ENCODE peak calls at places on chromosomes 6 and 20, in ten cellular contexts. One of them, this sample, is unnamed.
A peak's percentile ranks its signal among the peaks of the same experiment; 100 is the strongest.

GRCh38 chr20:58099956-58100730 is 128.3 kb downstream of the ANKRD60 start:
- DNase-seq in sciatic nerve: no peak
- DNase-seq in right cardiac atrium: no peak
- DNase-seq in activated CD4-positive, alpha-beta T cell treated with anti-CD3 and anti-CD28 coated beads, Interleukin-2, amount 10 ng/mL, durations not matched to agents 7 days and 5 days: no peak
- DNase-seq in SHP77: no peak
- DNase-seq in CMK: no peak
- DNase-seq in D721Med: no peak
- DNase-seq in EL: no peak
- DNase-seq in upper lobe of right lung: no peak
- DNase-seq in GM13977: no peak
- DNase-seq in this sample: no peak

GRCh38 chr6:56400273-56400672 is 152.9 kb upstream of the COL21A1 start:
- DNase-seq in EL: no peak
- DNase-seq in activated CD4-positive, alpha-beta T cell treated with anti-CD3 and anti-CD28 coated beads, Interleukin-2, amount 10 ng/mL, durations not matched to agents 7 days and 5 days: no peak
- DNase-seq in CMK: no peak
- DNase-seq in SHP77: peak; percentile 24
- DNase-seq in right cardiac atrium: no peak
- DNase-seq in GM13977: no peak
- DNase-seq in sciatic nerve: no peak
- DNase-seq in upper lobe of right lung: no peak
- DNase-seq in D721Med: no peak
- DNase-seq in this sample: no peak

GRCh38 chr6:4687989-4688947 is 87.9 kb upstream of the CDYL start:
- DNase-seq in activated CD4-positive, alpha-beta T cell treated with anti-CD3 and anti-CD28 coated beads, Interleukin-2, amount 10 ng/mL, durations not matched to agents 7 days and 5 days: no peak
- DNase-seq in SHP77: no peak
- DNase-seq in GM13977: no peak
- DNase-seq in D721Med: no peak
- DNase-seq in right cardiac atrium: no peak
- DNase-seq in EL: peak; percentile 81
- DNase-seq in CMK: no peak
- DNase-seq in sciatic nerve: no peak
- DNase-seq in upper lobe of right lung: no peak
- DNase-seq in this sample: no peak

GRCh38 chr20:43947316-43947710 is 32.7 kb downstream of the TOX2 start:
- DNase-seq in right cardiac atrium: no peak
- DNase-seq in activated CD4-positive, alpha-beta T cell treated with anti-CD3 and anti-CD28 coated beads, Interleukin-2, amount 10 ng/mL, durations not matched to agents 7 days and 5 days: no peak
- DNase-seq in D721Med: no peak
- DNase-seq in upper lobe of right lung: no peak
- DNase-seq in CMK: no peak
- DNase-seq in sciatic nerve: no peak
- DNase-seq in EL: no peak
- DNase-seq in GM13977: no peak
- DNase-seq in SHP77: no peak
- DNase-seq in this sample: no peak

GRCh38 chr20:63933646-63934045 is 22.6 kb downstream of the UCKL1 start:
- DNase-seq in SHP77: no peak
- DNase-seq in CMK: no peak
- DNase-seq in right cardiac atrium: no peak
- DNase-seq in EL: no peak
- DNase-seq in D721Med: no peak
- DNase-seq in GM13977: no peak
- DNase-seq in activated CD4-positive, alpha-beta T cell treated with anti-CD3 and anti-CD28 coated beads, Interleukin-2, amount 10 ng/mL, durations not matched to agents 7 days and 5 days: no peak
- DNase-seq in upper lobe of right lung: no peak
- DNase-seq in sciatic nerve: no peak
- DNase-seq in this sample: no peak

GRCh38 chr6:47071681-47072080 is 29.5 kb upstream of the ADGRF1 start:
- DNase-seq in SHP77: no peak
- DNase-seq in sciatic nerve: no peak
- DNase-seq in EL: no peak
- DNase-seq in CMK: no peak
- DNase-seq in upper lobe of right lung: no peak
- DNase-seq in GM13977: no peak
- DNase-seq in D721Med: peak; percentile 35
- DNase-seq in right cardiac atrium: no peak
- DNase-seq in activated CD4-positive, alpha-beta T cell treated with anti-CD3 and anti-CD28 coated beads, Interleukin-2, amount 10 ng/mL, durations not matched to agents 7 days and 5 days: no peak
- DNase-seq in this sample: no peak

GRCh38 chr6:111987295-111987694 is 66.6 kb upstream of the CCN6 start:
- DNase-seq in CMK: no peak
- DNase-seq in EL: no peak
- DNase-seq in right cardiac atrium: no peak
- DNase-seq in activated CD4-positive, alpha-beta T cell treated with anti-CD3 and anti-CD28 coated beads, Interleukin-2, amount 10 ng/mL, durations not matched to agents 7 days and 5 days: no peak
- DNase-seq in D721Med: no peak
- DNase-seq in upper lobe of right lung: no peak
- DNase-seq in SHP77: no peak
- DNase-seq in GM13977: no peak
- DNase-seq in sciatic nerve: no peak
- DNase-seq in this sample: no peak

GRCh38 chr20:24773751-24774201 is 175.3 kb upstream of the CST7 start:
- DNase-seq in EL: peak; percentile 80
- DNase-seq in SHP77: no peak
- DNase-seq in GM13977: peak; percentile 48
- DNase-seq in activated CD4-positive, alpha-beta T cell treated with anti-CD3 and anti-CD28 coated beads, Interleukin-2, amount 10 ng/mL, durations not matched to agents 7 days and 5 days: no peak
- DNase-seq in sciatic nerve: no peak
- DNase-seq in D721Med: no peak
- DNase-seq in upper lobe of right lung: no peak
- DNase-seq in CMK: no peak
- DNase-seq in right cardiac atrium: no peak
- DNase-seq in this sample: no peak

GRCh38 chr20:38311100-38311499 is 7.1 kb downstream of the BPI start:
- DNase-seq in EL: no peak
- DNase-seq in upper lobe of right lung: no peak
- DNase-seq in right cardiac atrium: no peak
- DNase-seq in sciatic nerve: no peak
- DNase-seq in activated CD4-positive, alpha-beta T cell treated with anti-CD3 and anti-CD28 coated beads, Interleukin-2, amount 10 ng/mL, durations not matched to agents 7 days and 5 days: no peak
- DNase-seq in GM13977: no peak
- DNase-seq in D721Med: no peak
- DNase-seq in CMK: no peak
- DNase-seq in SHP77: no peak
- DNase-seq in this sample: no peak

GRCh38 chr20:32252189-32252588 is 25.3 kb upstream of the KIF3B start:
- DNase-seq in upper lobe of right lung: no peak
- DNase-seq in SHP77: no peak
- DNase-seq in activated CD4-positive, alpha-beta T cell treated with anti-CD3 and anti-CD28 coated beads, Interleukin-2, amount 10 ng/mL, durations not matched to agents 7 days and 5 days: peak; percentile 38
- DNase-seq in EL: no peak
- DNase-seq in D721Med: no peak
- DNase-seq in CMK: no peak
- DNase-seq in GM13977: no peak
- DNase-seq in sciatic nerve: no peak
- DNase-seq in right cardiac atrium: no peak
- DNase-seq in this sample: no peak

GRCh38 chr6:127956260-127956888 is 55.5 kb upstream of the THEMIS start:
- DNase-seq in activated CD4-positive, alpha-beta T cell treated with anti-CD3 and anti-CD28 coated beads, Interleukin-2, amount 10 ng/mL, durations not matched to agents 7 days and 5 days: no peak
- DNase-seq in D721Med: no peak
- DNase-seq in CMK: no peak
- DNase-seq in right cardiac atrium: no peak
- DNase-seq in upper lobe of right lung: no peak
- DNase-seq in SHP77: no peak
- DNase-seq in GM13977: no peak
- DNase-seq in EL: peak; percentile 55
- DNase-seq in sciatic nerve: no peak
- DNase-seq in this sample: no peak

GRCh38 chr20:29687438-29687837 is 1570.0 kb upstream of the DEFB115 start:
- DNase-seq in SHP77: no peak
- DNase-seq in GM13977: no peak
- DNase-seq in EL: no peak
- DNase-seq in right cardiac atrium: no peak
- DNase-seq in sciatic nerve: no peak
- DNase-seq in D721Med: no peak
- DNase-seq in activated CD4-positive, alpha-beta T cell treated with anti-CD3 and anti-CD28 coated beads, Interleukin-2, amount 10 ng/mL, durations not matched to agents 7 days and 5 days: no peak
- DNase-seq in upper lobe of right lung: no peak
- DNase-seq in CMK: no peak
- DNase-seq in this sample: no peak

GRCh38 chr6:16947461-16948159 is 154.2 kb upstream of the STMND1 start:
- DNase-seq in upper lobe of right lung: no peak
- DNase-seq in CMK: no peak
- DNase-seq in right cardiac atrium: peak; percentile 14
- DNase-seq in SHP77: no peak
- DNase-seq in sciatic nerve: no peak
- DNase-seq in activated CD4-positive, alpha-beta T cell treated with anti-CD3 and anti-CD28 coated beads, Interleukin-2, amount 10 ng/mL, durations not matched to agents 7 days and 5 days: no peak
- DNase-seq in EL: peak; percentile 93
- DNase-seq in GM13977: no peak
- DNase-seq in D721Med: no peak
- DNase-seq in this sample: no peak